ENCODE peak calls at places on chromosomes 11 and 22, in five cellular contexts. U is NCI-H1105 treated with DMSO at 0.1 percent for 48 hours, S is T-helper 2 cell, T is NCI-H2227 treated with DMSO at 0.1 percent for 48 hours, F is endothelial cell of umbilical vein. Z is an unnamed sample.

GRCh38 chr11:44866301-44866700 is 84.4 kb downstream of the TP53I11 start:
- DNase-seq in U (peak; percentile 68), S (no peak), T (no peak), F (no peak), Z (no peak)

GRCh38 chr11:62124186-62125113 is 639 bp downstream of the INCENP start:
- DNase-seq in U (no peak), S (no peak), T (peak; percentile 6), F (peak; percentile 43), Z (no peak)

GRCh38 chr11:45455536-45455935 is 169.4 kb upstream of the SYT13 start:
- DNase-seq in U (no peak), S (no peak), T (no peak), F (no peak), Z (peak; percentile 49)

GRCh38 chr22:42993651-42994275 is 21.2 kb downstream of the PACSIN2 start:
- DNase-seq in U (no peak), S (no peak), T (no peak), F (no peak), Z (peak; percentile 76)

GRCh38 chr22:17772963-17773605 is 1.2 kb downstream of the BID start:
- DNase-seq in U (no peak), S (no peak), T (no peak), F (no peak), Z (no peak)

GRCh38 chr11:93552874-93553273 is 9.7 kb upstream of the SMCO4 start:
- DNase-seq in U (no peak), S (no peak), T (no peak), F (no peak), Z (no peak)

GRCh38 chr11:124069429-124070401 is 28.6 kb upstream of the OR10G7 start:
- DNase-seq in U (peak; percentile 94), S (no peak), T (peak; percentile 32), F (peak; percentile 72), Z (peak; percentile 53)

GRCh38 chr11:116895053-116895757 is 57.8 kb upstream of the APOA1 start:
- DNase-seq in U (no peak), S (no peak), T (no peak), F (peak; percentile 34), Z (no peak)

GRCh38 chr22:40620464-40621046 is 16.0 kb downstream of the MRTFA start:
- DNase-seq in U (no peak), S (no peak), T (no peak), F (no peak), Z (peak; percentile 30)

GRCh38 chr11:116300252-116300651 is 472.5 kb downstream of the BUD13 start:
- DNase-seq in U (peak; percentile 32), S (no peak), T (no peak), F (no peak), Z (no peak)

GRCh38 chr22:29338398-29338797 is 22.9 kb upstream of the RASL10A start:
- DNase-seq in U (no peak), S (no peak), T (no peak), F (no peak), Z (no peak)

GRCh38 chr22:20494978-20495860 is at the start of gene KLHL22:
- DNase-seq in U (peak; percentile 59), S (peak; percentile 11), T (no peak), F (peak; percentile 49), Z (peak; percentile 33)

GRCh38 chr22:25081409-25081824 is 118.2 kb upstream of the CRYBB3 start:
- DNase-seq in U (peak; percentile 7), S (no peak), T (no peak), F (peak; percentile 59), Z (no peak)

GRCh38 chr11:75223954-75224643 is 16.5 kb upstream of the TPBGL start:
- DNase-seq in U (no peak), S (no peak), T (no peak), F (no peak), Z (no peak)

GRCh38 chr22:16965083-16965482 is 42.9 kb downstream of the GAB4 start:
- DNase-seq in U (no peak), S (no peak), T (no peak), F (no peak), Z (no peak)

GRCh38 chr11:86551286-86551685 is 121.1 kb downstream of the ME3 start:
- DNase-seq in U (no peak), S (no peak), T (no peak), F (peak; percentile 96), Z (peak; percentile 98)

GRCh38 chr22:25397616-25398015 is 166.9 kb upstream of the GRK3 start:
- DNase-seq in U (no peak), S (no peak), T (no peak), F (no peak), Z (no peak)

GRCh38 chr11:81548123-81548522 is 1185.5 kb downstream of the FAM181B start:
- DNase-seq in U (no peak), S (no peak), T (no peak), F (no peak), Z (no peak)

GRCh38 chr22:30702856-30703255 is 8.2 kb downstream of the OSBP2 start:
- DNase-seq in U (no peak), S (no peak), T (no peak), F (no peak), Z (no peak)

GRCh38 chr11:2513441-2513840 is 68.6 kb downstream of the KCNQ1 start:
- DNase-seq in U (no peak), S (no peak), T (no peak), F (no peak), Z (no peak)

GRCh38 chr22:23801886-23802377 is 15.2 kb downstream of the SMARCB1 start:
- DNase-seq in U (no peak), S (no peak), T (no peak), F (no peak), Z (no peak)

GRCh38 chr11:2533642-2534115 is 88.9 kb downstream of the KCNQ1 start:
- DNase-seq in U (no peak), S (peak; percentile 7), T (no peak), F (peak; percentile 38), Z (peak; percentile 89)

GRCh38 chr22:24230911-24231656 is 13.8 kb downstream of the GGT5 start:
- DNase-seq in U (no peak), S (peak; percentile 45), T (no peak), F (peak; percentile 18), Z (no peak)

GRCh38 chr22:48975252-48975780 is 852.4 kb downstream of the BRD1 start:
- DNase-seq in U (no peak), S (no peak), T (no peak), F (no peak), Z (no peak)

GRCh38 chr22:17980638-17981051 is 43.7 kb downstream of the MICAL3 start:
- DNase-seq in U (no peak), S (no peak), T (peak; percentile 56), F (peak; percentile 58), Z (no peak)

GRCh38 chr11:107929611-107930200 is 1.5 kb downstream of the RAB39A start:
- DNase-seq in U (no peak), S (no peak), T (no peak), F (no peak), Z (no peak)

GRCh38 chr11:9577551-9577950 is 4.1 kb downstream of the WEE1 start:
- DNase-seq in U (no peak), S (no peak), T (no peak), F (peak; percentile 26), Z (peak; percentile 68)

GRCh38 chr22:44338183-44338812 is 25.5 kb upstream of the SHISAL1 start:
- DNase-seq in U (no peak), S (no peak), T (no peak), F (no peak), Z (no peak)

GRCh38 chr22:46971141-46971775 is 208.8 kb downstream of the TBC1D22A start:
- DNase-seq in U (no peak), S (no peak), T (peak; percentile 19), F (peak; percentile 98), Z (peak; percentile 74)

GRCh38 chr11:45622861-45623260 is 42.6 kb downstream of the CHST1 start:
- DNase-seq in U (no peak), S (no peak), T (no peak), F (no peak), Z (no peak)

GRCh38 chr11:74485868-74486267 is 7.7 kb downstream of the LIPT2 start:
- DNase-seq in U (no peak), S (no peak), T (no peak), F (no peak), Z (no peak)